ENCODE peak calls at places on chromosomes 12 and 14, in nine cellular contexts. D is lower lobe of right lung; T is skeletal muscle cell; R is activated CD8-positive, alpha-beta memory T cell treated with anti-CD3 and anti-CD28 coated beads for 24 hours; L is HT1080; P is coronary artery; Z is stimulated activated CD8-positive, alpha-beta memory T cell treated with anti-CD3 and anti-CD28 coated beads, Interleukin-4, amount 100 ng/mL, for 48 hours; F is ELR; J is MCF 10A. G is an unnamed sample.

GRCh38 chr12:80625901-80626300 is 81.5 kb upstream of the MYF6 start:
- DNase-seq in L (no peak), R (no peak), T (no peak), Z (no peak), P (no peak), J (no peak), F (no peak), D (no peak), G (no peak)

GRCh38 chr12:76226397-76226796 is 121.8 kb downstream of the BBS10 start:
- DNase-seq in L (peak; percentile 66), R (no peak), P (no peak), J (peak; percentile 54), F (peak; percentile 53), Z (no peak), T (peak; percentile 31), D (no peak), G (no peak)

GRCh38 chr12:53867216-53868012 is 71.2 kb upstream of the HOXC13 start:
- DNase-seq in T (no peak), D (no peak), P (no peak), R (no peak), F (peak; percentile 54), J (peak; percentile 84), Z (no peak), L (peak; percentile 59), G (no peak)

GRCh38 chr14:105989746-105990302 is 463.4 kb downstream of the TMEM121 start:
- DNase-seq in D (no peak), T (no peak), R (peak; percentile 59), Z (peak; percentile 50), L (peak; percentile 62), P (no peak), F (peak; percentile 6), J (peak; percentile 20), G (no peak)

GRCh38 chr14:103001651-103002396 is 55.5 kb downstream of the CDC42BPB start:
- DNase-seq in P (no peak), Z (no peak), J (no peak), D (no peak), R (no peak), T (no peak), L (no peak), F (no peak), G (no peak)

GRCh38 chr12:47270782-47271664 is 191.3 kb upstream of the AMIGO2 start:
- DNase-seq in L (peak; percentile 97), D (no peak), J (peak; percentile 87), P (no peak), T (peak; percentile 63), R (no peak), Z (no peak), F (peak; percentile 95), G (no peak)

GRCh38 chr12:6224550-6224949 is 24.4 kb downstream of the CD9 start:
- DNase-seq in F (no peak), D (no peak), L (peak; percentile 66), J (peak; percentile 57), R (no peak), T (no peak), P (peak; percentile 94), Z (no peak), G (no peak)

GRCh38 chr12:107079172-107080011 is 14.0 kb downstream of the CRY1 start:
- DNase-seq in J (peak; percentile 35), R (no peak), P (no peak), Z (no peak), L (peak; percentile 50), D (no peak), T (no peak), F (peak; percentile 65), G (no peak)

GRCh38 chr12:92107621-92108131 is 38.0 kb downstream of the BTG1 start:
- DNase-seq in F (no peak), J (no peak), D (no peak), L (no peak), T (no peak), P (no peak), R (no peak), Z (no peak), G (no peak)

GRCh38 chr12:26701604-26702215 is 131.3 kb downstream of the ITPR2 start:
- DNase-seq in L (no peak), Z (no peak), T (no peak), F (peak; percentile 73), J (peak; percentile 65), D (no peak), R (no peak), P (no peak), G (no peak)

GRCh38 chr14:74935340-74935640 is 12.2 kb upstream of the RPS6KL1 start:
- DNase-seq in Z (no peak), P (no peak), R (no peak), D (no peak), F (no peak), L (no peak), T (no peak), J (no peak), G (no peak)

G was measured in activated T-helper 9 cell treated with anti-CD3 and anti-CD28 coated beads, Interleukin-2, amount 50 U/mL, for 16 hours.